ENCODE peak calls at places on chromosomes 12 and 14, in ten cellular contexts. M is GM10248; J is psoas muscle; C is CD8-positive, alpha-beta memory T cell; S is A172; Y is Calu3; P is germinal center; X is fibroblast of the aortic adventitia; B is progenitor cell of endocrine pancreas; K is stimulated activated CD8-positive, alpha-beta memory T cell treated with anti-CD3 and anti-CD28 coated beads, Interleukin-15, amount 100 ng/mL, for 24 hours. I is an unnamed sample.

GRCh38 chr12:25960926-25961325 is 2.4 kb downstream of the RASSF8 start:
- DNase-seq in Y (no peak), M (no peak), X (peak; percentile 42), S (no peak), K (no peak), B (no peak), C (no peak), P (no peak), J (no peak), I (no peak)

GRCh38 chr14:24353551-24354529 is 14.0 kb upstream of the RIPK3 start:
- DNase-seq in J (no peak), P (no peak), M (no peak), K (no peak), X (peak; percentile 65), S (no peak), C (no peak), B (no peak), Y (no peak), I (no peak)

GRCh38 chr14:101584049-101584859 is 23.0 kb downstream of the DIO3 start:
- DNase-seq in S (no peak), Y (no peak), K (no peak), P (no peak), J (peak; percentile 82), C (no peak), B (no peak), X (peak; percentile 43), M (no peak), I (no peak)

GRCh38 chr14:95482967-95483842 is 33.2 kb downstream of the SYNE3 start:
- DNase-seq in B (no peak), M (no peak), X (peak; percentile 96), S (peak; percentile 91), C (no peak), K (no peak), J (peak; percentile 87), P (no peak), Y (peak; percentile 71), I (peak; percentile 70)

GRCh38 chr12:3129301-3130052 is 52.3 kb downstream of the TSPAN9 start:
- DNase-seq in S (peak; percentile 56), B (no peak), C (no peak), X (no peak), P (no peak), J (no peak), M (no peak), Y (no peak), K (no peak), I (no peak)

GRCh38 chr12:46930101-46930500 is 104.3 kb upstream of the SLC38A4 start:
- DNase-seq in J (no peak), S (no peak), M (no peak), Y (no peak), B (no peak), X (no peak), K (no peak), P (no peak), C (no peak), I (no peak)

GRCh38 chr12:43285248-43285647 is 266.8 kb downstream of the ADAMTS20 start:
- DNase-seq in M (no peak), S (peak; percentile 30), P (no peak), K (no peak), J (no peak), X (peak; percentile 93), C (no peak), B (no peak), Y (no peak), I (no peak)

GRCh38 chr14:59254911-59255545 is 66.6 kb downstream of the DAAM1 start:
- DNase-seq in M (peak; percentile 13), S (no peak), X (peak; percentile 94), K (no peak), B (no peak), P (no peak), Y (no peak), C (no peak), J (no peak), I (no peak)

GRCh38 chr12:15541996-15542631 is 219.8 kb downstream of the PTPRO start:
- DNase-seq in Y (no peak), K (no peak), P (no peak), C (no peak), M (no peak), J (no peak), S (no peak), B (no peak), X (peak; percentile 47), I (no peak)

GRCh38 chr12:39440781-39441180 is 2.1 kb downstream of the KIF21A start:
- DNase-seq in C (no peak), J (no peak), K (no peak), S (no peak), Y (no peak), B (no peak), X (no peak), P (no peak), M (no peak), I (peak; percentile 45)

GRCh38 chr14:50319721-50320120 is 7.6 kb downstream of the DMAC2L start:
- DNase-seq in X (no peak), Y (no peak), M (no peak), C (no peak), P (no peak), S (no peak), B (no peak), J (no peak), K (no peak), I (no peak)

GRCh38 chr12:105523164-105524057 is 192.9 kb downstream of the C12orf75 start:
- DNase-seq in S (peak; percentile 43), M (no peak), P (no peak), Y (no peak), K (no peak), J (peak; percentile 86), X (peak; percentile 96), C (no peak), B (no peak), I (no peak)

GRCh38 chr14:88185843-88186242 is 137.2 kb downstream of the KCNK10 start:
- DNase-seq in S (no peak), K (no peak), C (no peak), B (no peak), J (no peak), Y (no peak), M (no peak), P (no peak), X (no peak), I (no peak)

GRCh38 chr12:44817687-44818086 is 58.4 kb downstream of the NELL2 start:
- DNase-seq in J (no peak), Y (no peak), M (no peak), B (no peak), C (no peak), X (no peak), S (no peak), K (no peak), P (peak; percentile 7), I (no peak)

GRCh38 chr12:123150273-123150803 is 552 bp downstream of the PITPNM2 start:
- DNase-seq in B (peak; percentile 19), J (peak; percentile 69), Y (no peak), M (peak; percentile 24), K (no peak), P (no peak), X (no peak), C (peak; percentile 9), S (no peak), I (peak; percentile 39)

GRCh38 chr14:64788706-64789105 is 84.5 kb downstream of the PLEKHG3 start:
- DNase-seq in Y (peak; percentile 19), M (no peak), X (peak; percentile 94), J (no peak), K (no peak), P (no peak), C (no peak), B (no peak), S (peak; percentile 91), I (peak; percentile 81)

GRCh38 chr14:29123017-29123416 is 356.4 kb downstream of the FOXG1 start:
- DNase-seq in K (no peak), B (no peak), P (no peak), S (no peak), Y (no peak), M (no peak), C (no peak), X (no peak), J (no peak), I (no peak)

GRCh38 chr14:89270439-89271227 is 146.4 kb downstream of the FOXN3 start:
- DNase-seq in P (peak; percentile 15), M (peak; percentile 50), C (no peak), J (no peak), K (no peak), B (no peak), S (no peak), Y (peak; percentile 58), X (no peak), I (no peak)

GRCh38 chr14:33679461-33680225 is 271.2 kb downstream of the EGLN3 start:
- DNase-seq in J (no peak), C (no peak), B (no peak), P (no peak), X (peak; percentile 83), K (no peak), M (no peak), Y (no peak), S (peak; percentile 74), I (peak; percentile 53)